ENCODE peak calls at places on chromosomes 3 and 15, in nine cellular contexts. Y is GM12892, T is mesothelial cell of epicardium, G is coronary artery, D is heart left ventricle, V is EH, J is suprapubic skin, U is RKO, I is HT-29. H is an unnamed sample.

GRCh38 chr3:133804896-133805295 is 719 bp upstream of the SRPRB start:
- DNase-seq in Y (no peak), T (no peak), G (no peak), D (no peak), V (no peak), J (no peak), U (no peak), I (peak), H (no peak)

GRCh38 chr3:157159037-157159761 is 748 bp downstream of the CCNL1 start:
- DNase-seq in Y (peak), T (peak), G (no peak), D (peak), V (peak), J (peak), U (peak), I (peak), H (no peak)

GRCh38 chr15:68616397-68616796 is 37.6 kb downstream of the CORO2B start:
- DNase-seq in Y (no peak), T (no peak), G (no peak), D (no peak), V (no peak), J (no peak), U (no peak), I (no peak), H (no peak)

GRCh38 chr15:31367021-31367729 is 40.5 kb downstream of the KLF13 start:
- DNase-seq in Y (no peak), T (no peak), G (no peak), D (no peak), V (no peak), J (peak), U (no peak), I (no peak), H (no peak)

GRCh38 chr3:25033407-25034029 is 394.5 kb upstream of the RARB start:
- DNase-seq in Y (peak), T (no peak), G (no peak), D (no peak), V (peak), J (no peak), U (peak), I (peak), H (no peak)

GRCh38 chr15:32688151-32688639 is 29.6 kb upstream of the GREM1 start:
- DNase-seq in Y (no peak), T (no peak), G (no peak), D (no peak), V (peak), J (no peak), U (no peak), I (no peak), H (no peak)

GRCh38 chr3:58386966-58387365 is 46.7 kb downstream of the PDHB start:
- DNase-seq in Y (no peak), T (no peak), G (no peak), D (peak), V (peak), J (no peak), U (peak), I (no peak), H (peak)

GRCh38 chr3:139935071-139935865 is at the start of gene CLSTN2:
- DNase-seq in Y (peak), T (peak), G (no peak), D (peak), V (peak), J (peak), U (no peak), I (no peak), H (no peak)

GRCh38 chr15:65060641-65061397 is 7.0 kb downstream of the RASL12 start:
- DNase-seq in Y (no peak), T (no peak), G (no peak), D (no peak), V (peak), J (peak), U (no peak), I (no peak), H (no peak)

GRCh38 chr3:53677406-53677805 is 168.8 kb downstream of the CHDH start:
- DNase-seq in Y (no peak), T (no peak), G (no peak), D (no peak), V (peak), J (no peak), U (peak), I (peak), H (no peak)

GRCh38 chr15:67836134-67836455 is 3.8 kb downstream of the RNU6-1 start:
- DNase-seq in Y (no peak), T (no peak), G (no peak), D (no peak), V (peak), J (peak), U (no peak), I (no peak), H (no peak)

GRCh38 chr3:12423918-12424634 is 60.2 kb upstream of the TSEN2 start:
- DNase-seq in Y (no peak), T (no peak), G (no peak), D (no peak), V (peak), J (no peak), U (no peak), I (no peak), H (no peak)

GRCh38 chr3:133831966-133832801 is 26.6 kb downstream of the SRPRB start:
- DNase-seq in Y (no peak), T (no peak), G (no peak), D (no peak), V (no peak), J (no peak), U (no peak), I (no peak), H (no peak)

GRCh38 chr15:70348581-70349344 is 251.0 kb upstream of the TLE3 start:
- DNase-seq in Y (no peak), T (no peak), G (peak), D (no peak), V (no peak), J (peak), U (no peak), I (no peak), H (no peak)

GRCh38 chr3:58271901-58272501 is 34.0 kb upstream of the RPP14 start:
- DNase-seq in Y (no peak), T (no peak), G (no peak), D (no peak), V (peak), J (no peak), U (peak), I (no peak), H (peak)

GRCh38 chr3:12120374-12121140 is 38.2 kb downstream of the TIMP4 start:
- DNase-seq in Y (no peak), T (no peak), G (no peak), D (no peak), V (no peak), J (no peak), U (no peak), I (no peak), H (no peak)